ENCODE peak calls at places on chromosomes 13 and 19, in nine cellular contexts. N is dorsolateral prefrontal cortex, Q is ascending aorta, J is heart left ventricle, C is thoracic aorta, X is stomach, T is ovary, Z is sigmoid colon, S is GM23338. R is an unnamed sample.
A peak's percentile ranks its signal among the peaks of the same experiment; 100 is the strongest.

GRCh38 chr13:20492641-20493040 is 33.0 kb downstream of the CRYL1 start:
- DNase-seq in C (no peak), S (peak; percentile 62), N (no peak), Z (no peak), X (no peak), Q (no peak), J (no peak), T (no peak), R (no peak)

GRCh38 chr13:114079601-114080536 is 52.6 kb downstream of the RASA3 start:
- DNase-seq in C (no peak), N (no peak), X (no peak), S (no peak), J (peak; percentile 16), T (peak; percentile 20), Q (no peak), Z (peak; percentile 63), R (no peak)

GRCh38 chr13:22757530-22758120 is 423.2 kb upstream of the SGCG start:
- DNase-seq in J (no peak), Q (no peak), N (no peak), S (peak; percentile 24), T (no peak), Z (no peak), X (no peak), C (no peak), R (no peak)

GRCh38 chr13:31172535-31172934 is 10.8 kb upstream of the HSPH1 start:
- DNase-seq in Z (no peak), J (no peak), N (no peak), C (no peak), S (no peak), T (no peak), X (no peak), Q (no peak), R (no peak)

GRCh38 chr19:56309511-56310185 is 5.0 kb downstream of the ZSCAN5A start:
- DNase-seq in S (peak; percentile 90), N (no peak), T (no peak), X (peak; percentile 62), Z (no peak), Q (no peak), C (no peak), J (peak; percentile 30), R (no peak)

GRCh38 chr19:40348961-40349507 is 539 bp downstream of the PLD3 start:
- DNase-seq in C (no peak), S (peak; percentile 34), Q (no peak), J (no peak), T (no peak), N (no peak), Z (no peak), X (no peak), R (no peak)

GRCh38 chr19:13731147-13731964 is 33.0 kb upstream of the MRI1 start:
- DNase-seq in Z (peak; percentile 97), C (peak; percentile 81), S (peak; percentile 97), N (peak; percentile 97), J (peak; percentile 96), Q (peak; percentile 65), T (peak; percentile 95), X (peak; percentile 96), R (peak; percentile 95)

GRCh38 chr19:48659768-48660167 is 13.0 kb downstream of the NTN5 start:
- DNase-seq in Q (no peak), T (no peak), S (no peak), X (no peak), J (no peak), N (no peak), C (no peak), Z (no peak), R (no peak)

GRCh38 chr19:13042443-13043130 is 47.3 kb downstream of the NFIX start:
- DNase-seq in C (no peak), S (no peak), T (no peak), X (no peak), Z (no peak), N (no peak), Q (no peak), J (no peak), R (no peak)

GRCh38 chr19:6100284-6100915 is 9.9 kb downstream of the RFX2 start:
- DNase-seq in C (no peak), Z (no peak), Q (no peak), T (no peak), X (no peak), J (peak; percentile 59), S (peak; percentile 5), N (no peak), R (no peak)

GRCh38 chr19:5934779-5935472 is 20.9 kb downstream of the CAPS start:
- DNase-seq in X (no peak), T (peak; percentile 46), C (no peak), J (no peak), S (no peak), Q (no peak), N (no peak), Z (no peak), R (peak; percentile 79)

GRCh38 chr13:105410602-105411001 is 1124.9 kb downstream of the EFNB2 start:
- DNase-seq in N (peak; percentile 53), S (peak; percentile 82), Q (no peak), X (peak; percentile 67), T (peak; percentile 22), C (no peak), Z (no peak), J (peak; percentile 29), R (peak; percentile 5)

GRCh38 chr19:411723-412355 is 2.9 kb upstream of the C2CD4C start:
- DNase-seq in S (no peak), Z (no peak), N (no peak), J (peak; percentile 14), C (no peak), Q (no peak), X (no peak), T (no peak), R (no peak)

GRCh38 chr19:32599736-32600157 is 18.8 kb downstream of the PDCD5 start:
- DNase-seq in J (no peak), Q (no peak), X (no peak), N (no peak), C (no peak), Z (no peak), S (peak; percentile 75), T (no peak), R (no peak)

GRCh38 chr13:40445557-40445990 is 220.9 kb downstream of the FOXO1 start:
- DNase-seq in T (peak; percentile 29), X (peak; percentile 34), C (no peak), Z (no peak), S (peak; percentile 14), N (no peak), J (peak; percentile 78), Q (peak; percentile 17), R (no peak)

GRCh38 chr13:68851026-68851425 is 1256.6 kb upstream of the ATXN8OS start:
- DNase-seq in C (no peak), Z (no peak), T (no peak), J (no peak), Q (no peak), X (no peak), S (no peak), N (no peak), R (no peak)

GRCh38 chr19:49475995-49476880 is 2.2 kb downstream of the FLT3LG start:
- DNase-seq in Q (no peak), N (no peak), T (peak; percentile 48), C (no peak), J (no peak), Z (peak; percentile 74), X (no peak), S (peak; percentile 98), R (no peak)

GRCh38 chr19:35135389-35135909 is 590 bp upstream of the LGI4 start:
- DNase-seq in T (peak; percentile 85), J (peak; percentile 82), C (no peak), N (peak; percentile 81), Z (peak; percentile 90), Q (no peak), X (peak; percentile 82), S (peak; percentile 87), R (no peak)

GRCh38 chr13:45015300-45015699 is 26.0 kb downstream of the GPALPP1 start:
- DNase-seq in Q (no peak), S (no peak), X (no peak), Z (no peak), N (no peak), C (no peak), T (no peak), J (no peak), R (no peak)

GRCh38 chr13:33388254-33388998 is 102.9 kb upstream of the STARD13 start:
- DNase-seq in C (no peak), X (peak; percentile 34), J (no peak), S (no peak), Z (no peak), Q (no peak), T (no peak), N (no peak), R (no peak)

GRCh38 chr13:112486386-112487126 is 101.4 kb downstream of the TUBGCP3 start:
- DNase-seq in T (no peak), C (no peak), X (no peak), N (no peak), Z (no peak), Q (no peak), J (no peak), S (no peak), R (no peak)

GRCh38 chr19:39110263-39110967 is 15.2 kb upstream of the PAK4 start:
- DNase-seq in N (peak; percentile 66), Q (no peak), S (peak; percentile 75), X (peak; percentile 81), J (no peak), C (no peak), Z (peak; percentile 74), T (peak; percentile 61), R (no peak)

GRCh38 chr13:23888658-23889597 is at the start of gene MIPEP:
- DNase-seq in N (peak; percentile 93), J (peak; percentile 94), Z (peak; percentile 95), T (peak; percentile 90), S (peak; percentile 97), C (peak; percentile 71), X (peak; percentile 93), Q (peak; percentile 58), R (peak; percentile 67)
- TF ChIP-seq CTCF in N (peak; percentile 88), J (peak; percentile 84), Z (peak; percentile 62), T (peak; percentile 72), S (peak; percentile 65), C (peak; percentile 71), X (peak; percentile 63), Q (peak; percentile 82), R (peak; percentile 86)

GRCh38 chr19:28608292-28608691 is 604.7 kb downstream of the UQCRFS1 start:
- DNase-seq in Z (no peak), N (no peak), X (no peak), Q (no peak), J (no peak), T (no peak), S (no peak), C (no peak), R (no peak)
- H3K4me3 ChIP-seq in Z (no peak overlapping the region), N (no peak overlapping the region), X (no peak overlapping the region), Q (no peak overlapping the region), J (no peak overlapping the region), T (no peak overlapping the region), S (no peak overlapping the region), C (no peak overlapping the region), R (no peak overlapping the region)

GRCh38 chr13:110305949-110306339 is 1.0 kb downstream of the COL4A1 start:
- DNase-seq in J (peak; percentile 35), Q (no peak), N (no peak), X (no peak), Z (peak; percentile 68), S (no peak), C (no peak), T (no peak), R (no peak)
- H3K27me3 ChIP-seq in J (no peaks in the 10 kb centered on the region), Q (no peaks in the 10 kb centered on the region), N (peaks cover 36% of the 10 kb centered on the region), X (no peaks in the 10 kb centered on the region), Z (no peaks in the 10 kb centered on the region), S (peaks cover 31% of the 10 kb centered on the region), C (no peaks in the 10 kb centered on the region), T (no peaks in the 10 kb centered on the region), R (no peaks in the 10 kb centered on the region)

GRCh38 chr19:10991521-10992081 is 30.8 kb downstream of the SMARCA4 start:
- DNase-seq in T (no peak), N (no peak), Q (no peak), J (no peak), Z (no peak), C (no peak), S (no peak), X (no peak), R (no peak)
- TF ChIP-seq CTCF in T (no peak), N (no peak), Q (no peak), J (no peak), Z (no peak), C (no peak), S (no peak), X (no peak), R (no peak)

R was measured in BJ.